ENCODE peak calls at places on chromosomes 16 and 17, in seven cellular contexts. B is neuronal stem cell; N is T-helper 17 cell; J is NCI-H774; W is HEK293T; P is T-helper 1 cell; L is activated CD4-positive, alpha-beta T cell treated with anti-CD3 and anti-CD28 coated beads, Interleukin-2, amount 50 U/mL, for 1 hour. K is an unnamed sample.

GRCh38 chr16:35440875-35441274 is 1981.5 kb downstream of the TP53TG3F start:
- DNase-seq in B (no peak), N (no peak), J (no peak), W (no peak), P (no peak), L (no peak), K (no peak)

GRCh38 chr17:8606415-8606814 is 24.1 kb downstream of the MYH10 start:
- DNase-seq in B (no peak), N (no peak), J (no peak), W (no peak), P (no peak), L (no peak), K (no peak)

GRCh38 chr16:74448990-74449389 is 27.7 kb upstream of the CLEC18B start:
- DNase-seq in B (no peak), N (no peak), J (no peak), W (no peak), P (no peak), L (no peak), K (peak)

GRCh38 chr17:28187931-28188330 is 131.1 kb upstream of the TMEM97 start:
- DNase-seq in B (no peak), N (no peak), J (no peak), W (no peak), P (no peak), L (no peak), K (no peak)

GRCh38 chr17:41835214-41835799 is 725 bp downstream of the NT5C3B start:
- DNase-seq in B (no peak), N (no peak), J (no peak), W (no peak), P (no peak), L (no peak), K (no peak)

GRCh38 chr16:27364493-27365141 is 37.4 kb upstream of the IL21R start:
- DNase-seq in B (no peak), N (no peak), J (no peak), W (no peak), P (no peak), L (no peak), K (no peak)

GRCh38 chr17:73686126-73686525 is 41.9 kb upstream of the SDK2 start:
- DNase-seq in B (no peak), N (no peak), J (no peak), W (no peak), P (no peak), L (no peak), K (no peak)

GRCh38 chr16:73076291-73076959 is 28.5 kb upstream of the ZFHX3 start:
- DNase-seq in B (no peak), N (no peak), J (no peak), W (no peak), P (no peak), L (no peak), K (no peak)

GRCh38 chr16:3026003-3026378 is 2.2 kb downstream of the THOC6 start:
- DNase-seq in B (no peak), N (no peak), J (no peak), W (no peak), P (no peak), L (no peak), K (no peak)

GRCh38 chr16:49634235-49635008 is 221.5 kb downstream of the ZNF423 start:
- DNase-seq in B (no peak), N (no peak), J (no peak), W (no peak), P (no peak), L (no peak), K (no peak)

GRCh38 chr17:39487946-39488345 is 26.7 kb downstream of the CDK12 start:
- DNase-seq in B (no peak), N (no peak), J (no peak), W (no peak), P (no peak), L (no peak), K (no peak)

GRCh38 chr16:69131167-69131748 is 1.1 kb downstream of the CHTF8 start:
- DNase-seq in B (peak), N (no peak), J (no peak), W (peak), P (no peak), L (no peak), K (no peak)

GRCh38 chr17:28327709-28328108 is 7.6 kb downstream of the IFT20 start:
- DNase-seq in B (no peak), N (no peak), J (no peak), W (no peak), P (no peak), L (no peak), K (no peak)

GRCh38 chr16:878071-878784 is 77.7 kb upstream of the GNG13 start:
- DNase-seq in B (no peak), N (no peak), J (no peak), W (no peak), P (no peak), L (peak), K (peak)

GRCh38 chr16:78194948-78195347 is 95.5 kb downstream of the WWOX start:
- DNase-seq in B (no peak), N (no peak), J (no peak), W (no peak), P (no peak), L (no peak), K (no peak)

K was measured in HCT116.